ENCODE peak calls at places on chromosomes 1 and 21, in eight cellular contexts. Q is effector CD8-positive, alpha-beta T cell; V is GM03348; Y is HepG2; K is ACHN; W is AG09319; D is heart right ventricle; E is type B pancreatic cell. T is an unnamed sample.
A peak's percentile ranks its signal among the peaks of the same experiment; 100 is the strongest.

GRCh38 chr1:4207183-4207582 is 307.1 kb upstream of the C1orf174 start:
- DNase-seq in Q (no peak), V (no peak), Y (no peak), K (no peak), W (no peak), D (no peak), E (no peak), T (no peak)

GRCh38 chr1:95084317-95085176 is 11.8 kb upstream of the ALG14 start:
- DNase-seq in Q (no peak), V (peak; percentile 24), Y (peak; percentile 80), K (peak; percentile 41), W (no peak), D (no peak), E (no peak), T (no peak)

GRCh38 chr1:61332196-61332753 is 249.9 kb downstream of the NFIA start:
- DNase-seq in Q (no peak), V (no peak), Y (no peak), K (no peak), W (no peak), D (no peak), E (no peak), T (no peak)

GRCh38 chr1:230280906-230281413 is 145.2 kb downstream of the PGBD5 start:
- DNase-seq in Q (no peak), V (no peak), Y (no peak), K (no peak), W (no peak), D (no peak), E (no peak), T (no peak)

GRCh38 chr1:225454067-225454618 is 26.3 kb upstream of the LBR start:
- DNase-seq in Q (no peak), V (no peak), Y (peak; percentile 65), K (peak; percentile 41), W (no peak), D (no peak), E (no peak), T (no peak)

GRCh38 chr1:227709451-227709850 is 25.7 kb downstream of the JMJD4 start:
- DNase-seq in Q (no peak), V (no peak), Y (no peak), K (no peak), W (no peak), D (no peak), E (no peak), T (no peak)

GRCh38 chr1:225712391-225712790 is 59.5 kb upstream of the ENAH start:
- DNase-seq in Q (no peak), V (peak; percentile 46), Y (no peak), K (no peak), W (no peak), D (no peak), E (no peak), T (no peak)

GRCh38 chr1:210236840-210237409 is 4.3 kb downstream of the SERTAD4 start:
- DNase-seq in Q (no peak), V (peak; percentile 60), Y (no peak), K (no peak), W (no peak), D (peak; percentile 58), E (no peak), T (no peak)

GRCh38 chr1:178241057-178241456 is 147.2 kb downstream of the RASAL2 start:
- DNase-seq in Q (no peak), V (peak; percentile 7), Y (no peak), K (peak; percentile 42), W (no peak), D (no peak), E (no peak), T (no peak)

GRCh38 chr1:45979074-45979777 is 153.2 kb downstream of the PIK3R3 start:
- DNase-seq in Q (no peak), V (no peak), Y (peak; percentile 86), K (no peak), W (no peak), D (no peak), E (no peak), T (no peak)

GRCh38 chr1:160261526-160261877 is 847 bp downstream of the DCAF8 start:
- DNase-seq in Q (peak; percentile 53), V (peak; percentile 61), Y (peak; percentile 83), K (peak; percentile 74), W (peak; percentile 54), D (no peak), E (no peak), T (peak; percentile 45)

GRCh38 chr1:181179980-181180964 is 91.8 kb downstream of the IER5 start:
- DNase-seq in Q (no peak), V (peak; percentile 72), Y (no peak), K (no peak), W (peak; percentile 37), D (peak; percentile 58), E (peak; percentile 69), T (peak; percentile 29)

GRCh38 chr1:38083541-38083940 is 36.9 kb upstream of the POU3F1 start:
- DNase-seq in Q (no peak), V (no peak), Y (no peak), K (no peak), W (no peak), D (no peak), E (no peak), T (no peak)

GRCh38 chr1:27318596-27318995 is 3.4 kb upstream of the TMEM222 start:
- DNase-seq in Q (no peak), V (peak; percentile 72), Y (no peak), K (no peak), W (peak; percentile 27), D (no peak), E (no peak), T (peak; percentile 15)

GRCh38 chr1:176626572-176627061 is 163.6 kb downstream of the PAPPA2 start:
- DNase-seq in Q (no peak), V (no peak), Y (no peak), K (no peak), W (no peak), D (no peak), E (no peak), T (no peak)

GRCh38 chr1:3640113-3640932 is 9.6 kb downstream of the WRAP73 start:
- DNase-seq in Q (no peak), V (no peak), Y (no peak), K (no peak), W (no peak), D (no peak), E (no peak), T (no peak)

GRCh38 chr1:236282159-236282716 is 480 bp upstream of the ERO1B start:
- DNase-seq in Q (no peak), V (no peak), Y (no peak), K (no peak), W (no peak), D (no peak), E (no peak), T (no peak)

GRCh38 chr21:26194811-26195251 is 24.3 kb upstream of the APP start:
- DNase-seq in Q (no peak), V (peak; percentile 64), Y (no peak), K (no peak), W (peak; percentile 61), D (no peak), E (no peak), T (peak; percentile 58)